ENCODE peak calls at places on chromosome 4, in nine cellular contexts. One of them, this sample, is unnamed.
A peak's percentile ranks its signal among the peaks of the same experiment; 100 is the strongest.

GRCh38 chr4:27463816-27464215 is 603.2 kb downstream of the STIM2 start:
- DNase-seq in fibroblast of pulmonary artery: peak; percentile 46
- DNase-seq in GM23248: peak; percentile 42
- DNase-seq in immature natural killer cell: no peak
- DNase-seq in T-helper 9 cell: no peak
- DNase-seq in ovary: no peak
- DNase-seq in HEK293T: no peak
- DNase-seq in activated CD4-positive, alpha-beta T cell treated with anti-CD3 and anti-CD28 coated beads, Interleukin-2, amount 10 ng/mL, durations not matched to agents 7 days and 5 days: no peak
- DNase-seq in stimulated activated CD4-positive, alpha-beta T cell treated with anti-CD3 and anti-CD28 coated beads, Interleukin-12 subunit alpha, Interleukin-12 subunit beta, amount 100 ng/mL, for 24 hours: no peak
- DNase-seq in this sample: no peak

GRCh38 chr4:16026155-16026761 is 57.6 kb downstream of the PROM1 start:
- DNase-seq in activated CD4-positive, alpha-beta T cell treated with anti-CD3 and anti-CD28 coated beads, Interleukin-2, amount 10 ng/mL, durations not matched to agents 7 days and 5 days: peak; percentile 60
- DNase-seq in GM23248: peak; percentile 62
- DNase-seq in fibroblast of pulmonary artery: peak; percentile 77
- DNase-seq in stimulated activated CD4-positive, alpha-beta T cell treated with anti-CD3 and anti-CD28 coated beads, Interleukin-12 subunit alpha, Interleukin-12 subunit beta, amount 100 ng/mL, for 24 hours: no peak
- DNase-seq in HEK293T: peak; percentile 40
- DNase-seq in ovary: no peak
- DNase-seq in T-helper 9 cell: no peak
- DNase-seq in immature natural killer cell: peak; percentile 52
- DNase-seq in this sample: peak; percentile 24

GRCh38 chr4:152784490-152785195 is 4.9 kb downstream of the ARFIP1 start:
- DNase-seq in GM23248: peak; percentile 84
- DNase-seq in HEK293T: peak; percentile 69
- DNase-seq in ovary: no peak
- DNase-seq in activated CD4-positive, alpha-beta T cell treated with anti-CD3 and anti-CD28 coated beads, Interleukin-2, amount 10 ng/mL, durations not matched to agents 7 days and 5 days: no peak
- DNase-seq in immature natural killer cell: no peak
- DNase-seq in fibroblast of pulmonary artery: peak; percentile 54
- DNase-seq in T-helper 9 cell: no peak
- DNase-seq in stimulated activated CD4-positive, alpha-beta T cell treated with anti-CD3 and anti-CD28 coated beads, Interleukin-12 subunit alpha, Interleukin-12 subunit beta, amount 100 ng/mL, for 24 hours: no peak
- DNase-seq in this sample: no peak

GRCh38 chr4:2663275-2663674 is 92.9 kb downstream of the TNIP2 start:
- DNase-seq in stimulated activated CD4-positive, alpha-beta T cell treated with anti-CD3 and anti-CD28 coated beads, Interleukin-12 subunit alpha, Interleukin-12 subunit beta, amount 100 ng/mL, for 24 hours: no peak
- DNase-seq in HEK293T: no peak
- DNase-seq in T-helper 9 cell: no peak
- DNase-seq in activated CD4-positive, alpha-beta T cell treated with anti-CD3 and anti-CD28 coated beads, Interleukin-2, amount 10 ng/mL, durations not matched to agents 7 days and 5 days: no peak
- DNase-seq in ovary: no peak
- DNase-seq in fibroblast of pulmonary artery: peak; percentile 26
- DNase-seq in immature natural killer cell: no peak
- DNase-seq in GM23248: no peak
- DNase-seq in this sample: no peak

GRCh38 chr4:1427010-1427409 is 20.8 kb upstream of the NKX1-1 start:
- DNase-seq in activated CD4-positive, alpha-beta T cell treated with anti-CD3 and anti-CD28 coated beads, Interleukin-2, amount 10 ng/mL, durations not matched to agents 7 days and 5 days: no peak
- DNase-seq in HEK293T: no peak
- DNase-seq in ovary: no peak
- DNase-seq in GM23248: no peak
- DNase-seq in stimulated activated CD4-positive, alpha-beta T cell treated with anti-CD3 and anti-CD28 coated beads, Interleukin-12 subunit alpha, Interleukin-12 subunit beta, amount 100 ng/mL, for 24 hours: no peak
- DNase-seq in T-helper 9 cell: no peak
- DNase-seq in fibroblast of pulmonary artery: no peak
- DNase-seq in immature natural killer cell: no peak
- DNase-seq in this sample: no peak

GRCh38 chr4:98728433-98728832 is 70.0 kb upstream of the TSPAN5 start:
- DNase-seq in stimulated activated CD4-positive, alpha-beta T cell treated with anti-CD3 and anti-CD28 coated beads, Interleukin-12 subunit alpha, Interleukin-12 subunit beta, amount 100 ng/mL, for 24 hours: no peak
- DNase-seq in ovary: no peak
- DNase-seq in activated CD4-positive, alpha-beta T cell treated with anti-CD3 and anti-CD28 coated beads, Interleukin-2, amount 10 ng/mL, durations not matched to agents 7 days and 5 days: no peak
- DNase-seq in HEK293T: no peak
- DNase-seq in GM23248: peak; percentile 45
- DNase-seq in immature natural killer cell: no peak
- DNase-seq in T-helper 9 cell: no peak
- DNase-seq in fibroblast of pulmonary artery: peak; percentile 80
- DNase-seq in this sample: no peak

GRCh38 chr4:180674629-180675367 is 1568.4 kb upstream of the TENM3 start:
- DNase-seq in ovary: no peak
- DNase-seq in GM23248: no peak
- DNase-seq in fibroblast of pulmonary artery: no peak
- DNase-seq in HEK293T: no peak
- DNase-seq in immature natural killer cell: no peak
- DNase-seq in activated CD4-positive, alpha-beta T cell treated with anti-CD3 and anti-CD28 coated beads, Interleukin-2, amount 10 ng/mL, durations not matched to agents 7 days and 5 days: no peak
- DNase-seq in T-helper 9 cell: no peak
- DNase-seq in stimulated activated CD4-positive, alpha-beta T cell treated with anti-CD3 and anti-CD28 coated beads, Interleukin-12 subunit alpha, Interleukin-12 subunit beta, amount 100 ng/mL, for 24 hours: no peak
- DNase-seq in this sample: no peak

GRCh38 chr4:187383181-187383580 is 612.4 kb upstream of the ZFP42 start:
- DNase-seq in activated CD4-positive, alpha-beta T cell treated with anti-CD3 and anti-CD28 coated beads, Interleukin-2, amount 10 ng/mL, durations not matched to agents 7 days and 5 days: no peak
- DNase-seq in HEK293T: no peak
- DNase-seq in ovary: no peak
- DNase-seq in stimulated activated CD4-positive, alpha-beta T cell treated with anti-CD3 and anti-CD28 coated beads, Interleukin-12 subunit alpha, Interleukin-12 subunit beta, amount 100 ng/mL, for 24 hours: no peak
- DNase-seq in fibroblast of pulmonary artery: no peak
- DNase-seq in GM23248: no peak
- DNase-seq in T-helper 9 cell: no peak
- DNase-seq in immature natural killer cell: no peak
- DNase-seq in this sample: no peak

GRCh38 chr4:91826186-91826585 is 477.6 kb upstream of the GRID2 start:
- DNase-seq in T-helper 9 cell: no peak
- DNase-seq in immature natural killer cell: no peak
- DNase-seq in GM23248: no peak
- DNase-seq in fibroblast of pulmonary artery: peak; percentile 69
- DNase-seq in stimulated activated CD4-positive, alpha-beta T cell treated with anti-CD3 and anti-CD28 coated beads, Interleukin-12 subunit alpha, Interleukin-12 subunit beta, amount 100 ng/mL, for 24 hours: no peak
- DNase-seq in HEK293T: no peak
- DNase-seq in activated CD4-positive, alpha-beta T cell treated with anti-CD3 and anti-CD28 coated beads, Interleukin-2, amount 10 ng/mL, durations not matched to agents 7 days and 5 days: no peak
- DNase-seq in ovary: no peak
- DNase-seq in this sample: no peak

GRCh38 chr4:5940470-5941203 is 47.8 kb upstream of the CRMP1 start:
- DNase-seq in ovary: no peak
- DNase-seq in T-helper 9 cell: no peak
- DNase-seq in fibroblast of pulmonary artery: peak; percentile 6
- DNase-seq in HEK293T: peak; percentile 58
- DNase-seq in GM23248: no peak
- DNase-seq in activated CD4-positive, alpha-beta T cell treated with anti-CD3 and anti-CD28 coated beads, Interleukin-2, amount 10 ng/mL, durations not matched to agents 7 days and 5 days: no peak
- DNase-seq in stimulated activated CD4-positive, alpha-beta T cell treated with anti-CD3 and anti-CD28 coated beads, Interleukin-12 subunit alpha, Interleukin-12 subunit beta, amount 100 ng/mL, for 24 hours: no peak
- DNase-seq in immature natural killer cell: no peak
- DNase-seq in this sample: no peak

GRCh38 chr4:98932539-98932938 is 3.6 kb upstream of the EIF4E start:
- DNase-seq in fibroblast of pulmonary artery: peak; percentile 46
- DNase-seq in stimulated activated CD4-positive, alpha-beta T cell treated with anti-CD3 and anti-CD28 coated beads, Interleukin-12 subunit alpha, Interleukin-12 subunit beta, amount 100 ng/mL, for 24 hours: no peak
- DNase-seq in HEK293T: no peak
- DNase-seq in GM23248: peak; percentile 74
- DNase-seq in activated CD4-positive, alpha-beta T cell treated with anti-CD3 and anti-CD28 coated beads, Interleukin-2, amount 10 ng/mL, durations not matched to agents 7 days and 5 days: no peak
- DNase-seq in ovary: no peak
- DNase-seq in T-helper 9 cell: no peak
- DNase-seq in immature natural killer cell: no peak
- DNase-seq in this sample: no peak

GRCh38 chr4:147518846-147519767 is 38.2 kb downstream of the EDNRA start:
- DNase-seq in activated CD4-positive, alpha-beta T cell treated with anti-CD3 and anti-CD28 coated beads, Interleukin-2, amount 10 ng/mL, durations not matched to agents 7 days and 5 days: peak; percentile 57
- DNase-seq in GM23248: peak; percentile 83
- DNase-seq in ovary: no peak
- DNase-seq in stimulated activated CD4-positive, alpha-beta T cell treated with anti-CD3 and anti-CD28 coated beads, Interleukin-12 subunit alpha, Interleukin-12 subunit beta, amount 100 ng/mL, for 24 hours: peak; percentile 21
- DNase-seq in fibroblast of pulmonary artery: peak; percentile 89
- DNase-seq in T-helper 9 cell: peak; percentile 21
- DNase-seq in HEK293T: peak; percentile 65
- DNase-seq in immature natural killer cell: peak; percentile 38
- DNase-seq in this sample: peak; percentile 20

GRCh38 chr4:88575222-88575621 is 17.1 kb upstream of the HERC3 start:
- DNase-seq in stimulated activated CD4-positive, alpha-beta T cell treated with anti-CD3 and anti-CD28 coated beads, Interleukin-12 subunit alpha, Interleukin-12 subunit beta, amount 100 ng/mL, for 24 hours: no peak
- DNase-seq in ovary: no peak
- DNase-seq in T-helper 9 cell: no peak
- DNase-seq in fibroblast of pulmonary artery: no peak
- DNase-seq in HEK293T: no peak
- DNase-seq in activated CD4-positive, alpha-beta T cell treated with anti-CD3 and anti-CD28 coated beads, Interleukin-2, amount 10 ng/mL, durations not matched to agents 7 days and 5 days: no peak
- DNase-seq in immature natural killer cell: no peak
- DNase-seq in GM23248: no peak
- DNase-seq in this sample: no peak

GRCh38 chr4:21083413-21083812 is 383.2 kb downstream of the PACRGL start:
- DNase-seq in stimulated activated CD4-positive, alpha-beta T cell treated with anti-CD3 and anti-CD28 coated beads, Interleukin-12 subunit alpha, Interleukin-12 subunit beta, amount 100 ng/mL, for 24 hours: no peak
- DNase-seq in GM23248: no peak
- DNase-seq in T-helper 9 cell: no peak
- DNase-seq in immature natural killer cell: no peak
- DNase-seq in HEK293T: no peak
- DNase-seq in activated CD4-positive, alpha-beta T cell treated with anti-CD3 and anti-CD28 coated beads, Interleukin-2, amount 10 ng/mL, durations not matched to agents 7 days and 5 days: no peak
- DNase-seq in ovary: no peak
- DNase-seq in fibroblast of pulmonary artery: no peak
- DNase-seq in this sample: no peak

GRCh38 chr4:73730854-73731253 is 9.5 kb upstream of the CXCL8 start:
- DNase-seq in ovary: no peak
- DNase-seq in fibroblast of pulmonary artery: no peak
- DNase-seq in T-helper 9 cell: no peak
- DNase-seq in GM23248: no peak
- DNase-seq in activated CD4-positive, alpha-beta T cell treated with anti-CD3 and anti-CD28 coated beads, Interleukin-2, amount 10 ng/mL, durations not matched to agents 7 days and 5 days: no peak
- DNase-seq in stimulated activated CD4-positive, alpha-beta T cell treated with anti-CD3 and anti-CD28 coated beads, Interleukin-12 subunit alpha, Interleukin-12 subunit beta, amount 100 ng/mL, for 24 hours: no peak
- DNase-seq in HEK293T: no peak
- DNase-seq in immature natural killer cell: no peak
- DNase-seq in this sample: no peak